ENCODE peak calls at places on chromosomes 1 and 21, in seven cellular contexts. G is fibroblast of lung, C is HCT116, O is endothelial cell of umbilical vein, H is neural progenitor cell, M is hepatocyte, E is mammary epithelial cell. X is an unnamed sample.

GRCh38 chr1:118077331-118078055 is 107.5 kb downstream of the SPAG17 start:
- DNase-seq in O (peak; percentile 27), C (peak; percentile 40), M (peak; percentile 57), E (peak; percentile 28), G (peak; percentile 64), H (peak; percentile 51), X (no peak)

GRCh38 chr1:37755290-37755689 is 9.6 kb downstream of the EPHA10 start:
- DNase-seq in O (no peak), C (peak; percentile 6), H (no peak), M (peak; percentile 71), G (no peak), E (peak; percentile 79), X (no peak)

GRCh38 chr1:232039303-232039702 is 412.7 kb downstream of the DISC1 start:
- DNase-seq in H (no peak), M (no peak), O (no peak), C (no peak), E (peak; percentile 56), G (no peak), X (peak; percentile 82)

GRCh38 chr1:59026472-59026948 is 242.7 kb upstream of the JUN start:
- DNase-seq in G (peak; percentile 64), H (no peak), M (no peak), C (no peak), O (no peak), E (peak; percentile 48), X (peak; percentile 96)

GRCh38 chr1:176987016-176987415 is 177.5 kb downstream of the ASTN1 start:
- DNase-seq in G (peak; percentile 9), M (no peak), C (no peak), H (no peak), E (peak; percentile 58), O (no peak), X (peak; percentile 32)

GRCh38 chr1:198845851-198846250 is 207.0 kb downstream of the PTPRC start:
- DNase-seq in G (no peak), M (no peak), H (no peak), E (no peak), C (no peak), O (no peak), X (peak; percentile 51)

GRCh38 chr1:165561257-165561656 is 17.5 kb downstream of the LRRC52 start:
- DNase-seq in E (no peak), M (no peak), O (no peak), G (no peak), C (no peak), H (no peak), X (no peak)

GRCh38 chr1:42529724-42530161 is 66.7 kb downstream of the CCDC30 start:
- DNase-seq in G (peak; percentile 14), E (peak; percentile 96), H (no peak), C (no peak), M (no peak), O (peak; percentile 66), X (peak; percentile 67)

GRCh38 chr1:40641601-40642242 is 23.8 kb downstream of the RIMS3 start:
- DNase-seq in C (no peak), E (no peak), G (no peak), M (no peak), H (no peak), O (no peak), X (no peak)

GRCh38 chr1:89381617-89382016 is 17.8 kb downstream of the GBP6 start:
- DNase-seq in C (no peak), M (no peak), E (no peak), O (no peak), G (no peak), H (no peak), X (no peak)

GRCh38 chr21:35366348-35367085 is 317.4 kb upstream of the RUNX1 start:
- DNase-seq in C (no peak), E (no peak), H (no peak), G (peak; percentile 88), M (peak; percentile 45), O (no peak), X (peak; percentile 66)

GRCh38 chr21:43269461-43269860 is 100.7 kb downstream of the CRYAA start:
- DNase-seq in H (peak; percentile 42), G (no peak), C (no peak), M (no peak), E (no peak), O (no peak), X (no peak)

GRCh38 chr1:53131590-53131938 is 10.9 kb downstream of the SLC1A7 start:
- DNase-seq in M (no peak), C (no peak), H (no peak), G (no peak), E (no peak), O (no peak), X (no peak)

GRCh38 chr1:155202731-155203515 is 4.8 kb downstream of the THBS3 start:
- DNase-seq in H (no peak), O (no peak), E (no peak), G (no peak), M (no peak), C (no peak), X (no peak)

DNA sequence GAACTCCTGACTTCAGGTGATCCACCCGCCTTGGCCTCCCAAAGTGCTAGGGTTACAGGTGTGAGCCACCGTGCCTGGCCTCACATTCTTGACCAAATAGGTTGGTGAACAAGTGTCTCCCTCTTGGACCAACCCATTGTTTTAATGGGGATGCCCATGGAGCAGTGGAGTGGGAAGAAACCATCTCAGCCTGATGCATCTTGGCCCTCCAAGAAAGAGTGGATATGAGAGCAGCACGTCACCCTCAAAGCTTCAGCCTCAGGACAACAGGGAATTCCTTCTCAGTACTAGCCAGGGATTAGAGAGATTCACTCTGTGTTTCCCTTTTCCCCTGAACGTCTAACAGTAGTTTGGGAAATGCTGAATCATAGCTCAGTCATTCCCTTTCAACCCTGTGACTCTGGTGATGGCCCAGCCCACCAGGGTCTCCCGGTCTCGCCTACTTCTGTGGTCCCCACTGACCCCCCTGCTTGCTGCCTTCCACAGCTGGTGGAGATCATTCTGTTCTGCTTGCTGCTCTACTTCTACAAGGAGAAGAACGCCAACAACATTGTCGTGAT is 37.4 kb downstream of the NIPAL3 start:
- DNase-seq in E (no peak), O (no peak), H (no peak), C (no peak), G (no peak), M (no peak), X (no peak)
- H2AFZ ChIP-seq in E (no peak overlapping the region), O (no peak overlapping the region), H (no peak overlapping the region), C (no peak overlapping the region), G (no peak overlapping the region), M (no peak overlapping the region), X (no peak overlapping the region)

GRCh38 chr21:42102063-42102462 is 30.9 kb downstream of the UMODL1 start:
- DNase-seq in O (no peak), C (no peak), G (no peak), E (peak; percentile 64), H (no peak), M (peak; percentile 52), X (peak; percentile 81)

GRCh38 chr21:42102946-42103345 is 31.8 kb downstream of the UMODL1 start:
- DNase-seq in H (no peak), E (no peak), C (no peak), G (no peak), O (no peak), M (peak; percentile 53), X (no peak)

GRCh38 chr21:42102516-42102915 is 31.4 kb downstream of the UMODL1 start:
- DNase-seq in O (no peak), H (no peak), G (no peak), M (no peak), C (no peak), E (no peak), X (no peak)

GRCh38 chr21:42098957-42099547 is 27.9 kb downstream of the UMODL1 start:
- DNase-seq in G (no peak), E (no peak), O (no peak), M (no peak), H (no peak), C (no peak), X (no peak)

DNA sequence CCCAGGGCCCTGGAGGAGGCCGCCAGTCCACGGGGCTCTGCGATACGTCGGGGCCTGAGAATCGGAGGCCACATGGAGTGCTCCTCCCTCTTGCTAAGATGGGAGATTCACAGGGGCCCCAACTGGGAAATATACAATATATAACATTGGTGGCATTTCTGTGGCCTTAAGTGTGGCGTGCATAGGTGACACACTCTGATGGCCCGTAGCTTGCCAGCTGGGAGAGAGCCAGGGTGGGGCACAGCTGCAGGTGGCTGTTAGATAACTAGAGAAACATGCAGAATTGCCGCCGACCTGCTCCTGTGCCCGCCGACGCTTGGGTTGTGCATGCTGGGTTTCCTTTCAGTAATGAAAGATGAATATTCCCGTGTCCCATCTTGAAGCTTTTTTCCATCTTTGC is 30.1 kb downstream of the UMODL1 start:
- DNase-seq in M (no peak), H (no peak), E (no peak), O (no peak), G (no peak), C (no peak), X (no peak)
- H3K4me2 ChIP-seq in M (no peak overlapping the region), H (no peak overlapping the region), E (no peak overlapping the region), O (no peak overlapping the region), G (no peak overlapping the region), C (no peak overlapping the region), X (no peak overlapping the region)

GRCh38 chr1:191162762-191163161 is 685.1 kb upstream of the BRINP3 start:
- DNase-seq in O (no peak), M (no peak), C (no peak), E (no peak), G (no peak), H (no peak), X (no peak)
- H2AFZ ChIP-seq in O (no peak overlapping the region), M (no peak overlapping the region), C (no peak overlapping the region), E (no peak overlapping the region), G (no peak overlapping the region), H (no peak overlapping the region), X (no peak overlapping the region)

GRCh38 chr1:8435569-8436071 is 117.7 kb downstream of the SLC45A1 start:
- DNase-seq in O (no peak), C (no peak), E (no peak), M (no peak), H (no peak), G (no peak), X (no peak)

GRCh38 chr1:8441466-8441865 is 123.6 kb downstream of the SLC45A1 start:
- DNase-seq in C (no peak), H (no peak), E (no peak), G (peak; percentile 68), O (no peak), M (no peak), X (peak; percentile 27)

GRCh38 chr1:8437286-8437685 is 119.4 kb downstream of the SLC45A1 start:
- DNase-seq in M (no peak), E (no peak), H (no peak), G (no peak), O (no peak), C (no peak), X (no peak)

GRCh38 chr1:8438449-8438848 is 120.5 kb downstream of the SLC45A1 start:
- DNase-seq in H (no peak), M (no peak), E (no peak), C (no peak), O (no peak), G (peak; percentile 31), X (no peak)

DNA sequence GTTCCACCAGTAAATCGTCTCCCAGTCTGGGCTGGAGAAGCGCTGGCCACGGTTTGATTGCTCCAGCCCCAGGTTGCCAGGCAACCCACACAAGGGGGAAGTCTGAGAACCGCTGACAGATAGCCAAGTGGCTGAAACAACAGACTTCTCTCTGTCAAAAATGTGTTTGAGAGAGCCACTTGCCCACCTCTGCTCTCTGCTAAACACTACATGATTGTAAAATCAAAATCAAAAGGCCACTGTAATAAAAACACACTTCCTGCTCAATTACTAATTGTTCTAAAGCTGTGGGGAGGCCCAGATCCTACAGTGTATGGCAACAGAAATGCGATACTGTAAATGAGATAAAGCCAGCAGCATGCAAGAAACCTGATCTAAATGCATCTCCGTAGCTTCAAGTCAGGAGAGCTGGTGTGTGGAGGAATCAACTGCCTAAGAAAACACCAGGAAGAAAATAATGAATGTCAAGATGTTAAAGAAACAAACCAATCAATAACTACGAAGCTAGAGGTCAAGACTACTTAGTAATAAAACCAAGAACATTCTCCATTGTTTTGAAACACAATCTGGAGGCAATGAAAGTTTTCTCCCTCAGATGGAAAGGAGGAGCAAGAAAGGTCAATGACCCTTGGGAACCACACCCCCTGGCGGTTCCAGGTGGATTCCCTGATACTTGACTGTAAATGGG is 121.2 kb downstream of the SLC45A1 start:
- DNase-seq in C (no peak), M (peak; percentile 81), G (peak; percentile 80), H (peak; percentile 80), O (peak; percentile 90), E (peak; percentile 62), X (peak; percentile 81)
- H3K4me2 ChIP-seq in C (no peak overlapping the region), M (peak overlapping the region; percentile 19), G (no peak overlapping the region), H (peak overlapping the region; percentile 59), O (peak overlapping the region; percentile 6), E (no peak overlapping the region), X (peak overlapping the region; percentile 74)